ENCODE peak calls at places on chromosome X, in eight cellular contexts. H is T-helper 1 cell; Y is GM12864; A is activated CD4-positive, alpha-beta memory T cell treated with anti-CD3 and anti-CD28 coated beads for 36 hours; J is endothelial cell of umbilical vein; T is brain microvascular endothelial cell; F is mucosa of descending colon; S is foreskin fibroblast. C is an unnamed sample.

GRCh38 chrX:47831788-47832187 is 4.9 kb upstream of the ZNF81 start:
- DNase-seq in H (peak; percentile 37), Y (no peak), A (peak; percentile 64), J (peak; percentile 31), T (no peak), F (no peak), S (no peak), C (peak; percentile 9)

GRCh38 chrX:100973411-100973810 is 3.9 kb downstream of the ARL13A start:
- DNase-seq in H (no peak), Y (no peak), A (no peak), J (peak; percentile 63), T (no peak), F (no peak), S (peak; percentile 41), C (no peak)

GRCh38 chrX:154059231-154059630 is 38.3 kb downstream of the MECP2 start:
- DNase-seq in H (no peak), Y (no peak), A (no peak), J (no peak), T (no peak), F (no peak), S (no peak), C (no peak)

GRCh38 chrX:11244641-11245040 is 48.6 kb upstream of the AMELX start:
- DNase-seq in H (no peak), Y (no peak), A (no peak), J (no peak), T (no peak), F (no peak), S (peak; percentile 41), C (no peak)

GRCh38 chrX:15356444-15356843 is 21.1 kb upstream of the PIGA start:
- DNase-seq in H (no peak), Y (no peak), A (no peak), J (no peak), T (no peak), F (no peak), S (no peak), C (no peak)

GRCh38 chrX:1500701-1501624 is 36.0 kb downstream of the P2RY8 start:
- DNase-seq in H (no peak), Y (peak; percentile 94), A (peak; percentile 47), J (no peak), T (no peak), F (no peak), S (no peak), C (no peak)

GRCh38 chrX:68754406-68754805 is 74.4 kb upstream of the EFNB1 start:
- DNase-seq in H (no peak), Y (no peak), A (peak; percentile 36), J (no peak), T (no peak), F (no peak), S (no peak), C (no peak)

GRCh38 chrX:48468693-48469691 is 1.1 kb downstream of the SLC38A5 start:
- DNase-seq in H (peak; percentile 12), Y (no peak), A (peak; percentile 62), J (no peak), T (no peak), F (no peak), S (no peak), C (no peak)

GRCh38 chrX:2694868-2695267 is 3.8 kb downstream of the CD99 start:
- DNase-seq in H (no peak), Y (no peak), A (no peak), J (peak; percentile 27), T (no peak), F (no peak), S (no peak), C (no peak)

GRCh38 chrX:20685652-20686051 is 418.9 kb upstream of the RPS6KA3 start:
- DNase-seq in H (no peak), Y (no peak), A (no peak), J (no peak), T (no peak), F (no peak), S (no peak), C (no peak)

GRCh38 chrX:75603833-75604232 is 81.0 kb upstream of the ZDHHC15 start:
- DNase-seq in H (no peak), Y (no peak), A (no peak), J (peak; percentile 4), T (peak; percentile 4), F (no peak), S (no peak), C (no peak)

GRCh38 chrX:154371771-154372300 is 2.6 kb downstream of the FLNA start:
- DNase-seq in H (no peak), Y (no peak), A (no peak), J (no peak), T (no peak), F (peak; percentile 60), S (no peak), C (no peak)

GRCh38 chrX:72297953-72298730 is 7.6 kb downstream of the CITED1 start:
- DNase-seq in H (no peak), Y (no peak), A (no peak), J (no peak), T (no peak), F (no peak), S (no peak), C (no peak)

GRCh38 chrX:112677167-112677566 is 2.6 kb downstream of the LHFPL1 start:
- DNase-seq in H (no peak), Y (no peak), A (no peak), J (no peak), T (no peak), F (no peak), S (no peak), C (no peak)

GRCh38 chrX:102768984-102769761 is 48.6 kb downstream of the GPRASP3 start:
- DNase-seq in H (peak; percentile 78), Y (peak; percentile 76), A (peak; percentile 87), J (peak; percentile 88), T (peak; percentile 87), F (peak; percentile 53), S (peak; percentile 81), C (peak; percentile 63)